ENCODE peak calls at places on chromosome 16, in five cellular contexts. J is adrenal gland, Z is ovary, H is neural progenitor cell, T is H9. Q is an unnamed sample.

GRCh38 chr16:47258874-47259461 is 115.2 kb upstream of the NETO2 start:
- DNase-seq in J (no peak), T (peak; percentile 31), H (peak; percentile 37), Z (no peak), Q (peak; percentile 42)

GRCh38 chr16:69100046-69100765 is 5.2 kb upstream of the HAS3 start:
- DNase-seq in J (no peak), H (no peak), Z (no peak), T (no peak), Q (no peak)

GRCh38 chr16:88195021-88195581 is 187.7 kb upstream of the ZNF469 start:
- DNase-seq in T (no peak), J (no peak), Z (peak; percentile 41), H (no peak), Q (no peak)

GRCh38 chr16:85569615-85570212 is 43.4 kb upstream of the GSE1 start:
- DNase-seq in H (no peak), Z (no peak), J (no peak), T (peak; percentile 80), Q (no peak)

GRCh38 chr16:85947511-85948509 is 48.8 kb downstream of the IRF8 start:
- DNase-seq in T (no peak), H (no peak), J (no peak), Z (no peak), Q (no peak)

GRCh38 chr16:14334366-14335105 is 263.4 kb downstream of the MRTFB start:
- DNase-seq in T (no peak), Z (no peak), J (no peak), H (no peak), Q (no peak)

GRCh38 chr16:583470-583814 is 6.4 kb upstream of the RAB40C start:
- DNase-seq in J (no peak), Z (no peak), T (peak; percentile 71), H (no peak), Q (no peak)

GRCh38 chr16:82037251-82037650 is 2.2 kb downstream of the HSD17B2 start:
- DNase-seq in T (no peak), Z (no peak), H (no peak), J (no peak), Q (no peak)

GRCh38 chr16:57482845-57483545 is 3.3 kb downstream of the DOK4 start:
- DNase-seq in J (peak; percentile 72), H (no peak), Z (no peak), T (no peak), Q (no peak)

GRCh38 chr16:79653337-79654000 is 52.9 kb upstream of the MAF start:
- DNase-seq in Z (peak; percentile 30), J (peak; percentile 49), H (no peak), T (no peak), Q (no peak)

GRCh38 chr16:81632392-81633146 is 146.5 kb upstream of the PLCG2 start:
- DNase-seq in J (peak; percentile 92), T (no peak), H (no peak), Z (no peak), Q (peak; percentile 62)

GRCh38 chr16:23114131-23114904 is 34.9 kb downstream of the USP31 start:
- DNase-seq in Z (no peak), T (no peak), H (no peak), J (no peak), Q (no peak)

GRCh38 chr16:21159281-21159951 is 942 bp downstream of the LDAF1 start:
- DNase-seq in H (peak; percentile 71), J (peak; percentile 34), T (peak; percentile 71), Z (peak; percentile 57), Q (peak; percentile 39)

GRCh38 chr16:23015580-23015979 is 133.7 kb downstream of the USP31 start:
- DNase-seq in H (no peak), Z (no peak), T (no peak), J (no peak), Q (no peak)

GRCh38 chr16:12009922-12010321 is 33.4 kb downstream of the SNX29 start:
- DNase-seq in Z (no peak), T (no peak), J (no peak), H (no peak), Q (no peak)

GRCh38 chr16:56977823-56978430 is 11.4 kb upstream of the NLRC5 start:
- DNase-seq in H (no peak), T (no peak), J (no peak), Z (no peak), Q (no peak)

GRCh38 chr16:82633964-82634600 is 7.3 kb downstream of the CDH13 start:
- DNase-seq in H (no peak), T (no peak), Z (no peak), J (no peak), Q (peak; percentile 84)

GRCh38 chr16:16075463-16076399 is 126.3 kb downstream of the ABCC1 start:
- DNase-seq in H (no peak), Z (peak; percentile 71), J (peak; percentile 35), T (no peak), Q (no peak)

GRCh38 chr16:80250376-80250775 is 290.4 kb upstream of the DYNLRB2 start:
- DNase-seq in Z (no peak), H (no peak), T (no peak), J (no peak), Q (no peak)

GRCh38 chr16:85286970-85287814 is 174.9 kb upstream of the CIBAR2 start:
- DNase-seq in T (no peak), Z (no peak), J (peak; percentile 83), H (no peak), Q (no peak)

GRCh38 chr16:13829712-13830304 is 90.1 kb upstream of the ERCC4 start:
- DNase-seq in J (no peak), H (no peak), T (no peak), Z (no peak), Q (no peak)

DNA sequence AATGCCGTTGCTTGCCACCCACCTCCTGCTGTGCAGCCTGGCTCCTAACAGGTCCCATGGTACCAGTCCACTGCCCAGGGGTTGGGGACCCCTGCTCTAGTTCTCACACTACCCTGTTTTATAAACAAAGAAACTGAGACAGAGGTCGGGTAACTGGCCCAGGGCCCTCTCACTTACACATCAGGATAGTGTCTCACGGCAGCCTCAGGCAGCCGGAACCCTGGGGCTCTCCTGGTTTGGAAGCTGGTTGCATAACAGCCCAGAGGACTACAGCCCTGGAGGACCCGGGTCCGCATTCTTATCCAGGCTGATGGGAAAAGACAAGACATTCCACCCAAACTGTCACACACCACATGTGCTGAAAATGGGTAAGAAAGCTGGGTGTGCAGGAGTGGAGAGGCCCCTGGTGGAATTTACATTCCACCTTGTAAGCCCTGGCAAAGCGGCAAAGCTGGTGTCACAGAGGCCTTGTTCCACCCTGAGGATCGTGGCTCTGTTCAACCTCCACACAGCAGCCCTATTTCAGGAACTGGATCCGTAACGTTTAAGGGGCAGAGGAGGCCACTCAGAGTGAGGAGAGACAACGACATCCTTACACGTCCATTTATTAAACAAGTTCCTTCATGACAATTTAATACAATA is 9.8 kb downstream of the CMTM3 start:
- DNase-seq in H (no peak), J (no peak), Z (no peak), T (no peak), Q (no peak)
- TF ChIP-seq CTCF in H (no peak), J (no peak), Z (no peak), T (no peak), Q (no peak)

DNA sequence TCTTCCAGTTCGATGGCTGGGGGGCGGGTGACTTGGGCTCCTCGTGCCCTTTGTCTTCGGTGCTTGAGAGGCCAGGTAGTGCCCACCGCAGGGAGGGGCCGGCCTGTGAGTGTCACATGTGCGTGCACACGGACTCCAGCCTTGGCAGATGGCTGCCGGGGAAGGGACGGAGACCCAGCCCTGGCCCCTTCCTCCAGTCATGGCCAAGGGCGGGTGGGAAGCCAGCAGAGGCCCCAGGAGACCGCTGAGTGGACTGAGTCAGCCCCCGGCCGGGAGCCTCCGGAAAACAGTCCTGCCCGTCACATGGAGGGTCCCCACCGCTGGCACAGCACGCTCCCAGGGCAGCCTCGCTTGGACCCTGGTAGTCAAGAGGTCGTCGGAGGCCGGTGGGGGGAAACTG is 4.2 kb downstream of the GLIS2 start:
- DNase-seq in H (no peak), T (no peak), Z (peak; percentile 55), J (peak; percentile 45), Q (no peak)
- H3K27ac ChIP-seq in H (no peak overlapping the region), T (no peak overlapping the region), Z (peak overlapping the region; percentile 97), J (peak overlapping the region; percentile 97), Q (peak overlapping the region; percentile 97)

DNA sequence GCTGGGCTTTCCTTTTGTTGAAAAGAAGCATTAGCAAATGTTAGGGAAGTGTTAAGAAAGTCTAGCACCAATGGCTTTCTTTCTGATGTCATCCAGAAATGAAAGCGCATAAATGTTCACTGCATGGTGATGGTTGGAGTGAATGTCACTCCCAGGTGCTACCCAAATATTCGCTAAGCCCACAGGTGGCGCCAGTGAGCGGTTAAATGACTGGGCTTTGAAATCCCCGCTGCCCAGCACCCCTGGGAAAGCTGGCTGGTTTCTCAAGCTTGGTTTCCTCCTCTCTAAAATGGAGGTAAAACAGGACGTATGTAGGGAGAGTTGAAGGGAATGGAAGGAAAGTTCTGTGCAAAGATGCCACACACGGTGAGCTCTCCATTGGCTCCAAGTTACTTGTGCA is 104.4 kb downstream of the IRX5 start:
- DNase-seq in J (peak; percentile 17), T (peak; percentile 66), H (peak; percentile 80), Z (no peak), Q (no peak)
- TF ChIP-seq CTCF in J (no peak), T (peak; percentile 85), H (peak; percentile 79), Z (no peak), Q (peak; percentile 10)

GRCh38 chr16:66947302-66948033 is 12.2 kb downstream of the CES2 start:
- DNase-seq in H (peak; percentile 72), Z (peak; percentile 83), T (peak; percentile 82), J (peak; percentile 78), Q (peak; percentile 90)
- H3K27ac ChIP-seq in H (no peak overlapping the region), Z (no peak overlapping the region), T (no peak overlapping the region), J (no peak overlapping the region), Q (peak overlapping the region; percentile 82)

GRCh38 chr16:1983053-1983543 is 895 bp upstream of the GFER start:
- DNase-seq in Z (no peak), H (no peak), J (no peak), T (no peak), Q (no peak)
- TF ChIP-seq CTCF in Z (no peak), H (no peak), J (no peak), T (no peak), Q (no peak)

GRCh38 chr16:1615761-1616160 is 3.6 kb downstream of the CRAMP1 start:
- DNase-seq in Z (no peak), T (no peak), J (no peak), H (no peak), Q (no peak)
- H3K27ac ChIP-seq in Z (no peak overlapping the region), T (no peak overlapping the region), J (no peak overlapping the region), H (no peak overlapping the region), Q (no peak overlapping the region)

GRCh38 chr16:54987081-54987480 is 56.4 kb downstream of the IRX5 start:
- DNase-seq in H (peak; percentile 58), Z (no peak), J (no peak), T (no peak), Q (no peak)

GRCh38 chr16:54986404-54986803 is 55.7 kb downstream of the IRX5 start:
- DNase-seq in J (no peak), Z (no peak), H (peak; percentile 68), T (no peak), Q (no peak)

GRCh38 chr16:54993496-54993895 is 62.8 kb downstream of the IRX5 start:
- DNase-seq in T (no peak), H (no peak), J (no peak), Z (no peak), Q (no peak)

GRCh38 chr16:54985668-54986067 is 55.0 kb downstream of the IRX5 start:
- DNase-seq in Z (no peak), T (no peak), J (no peak), H (no peak), Q (no peak)

GRCh38 chr16:54991525-54991924 is 60.9 kb downstream of the IRX5 start:
- DNase-seq in Z (no peak), H (no peak), J (no peak), T (no peak), Q (no peak)
- TF ChIP-seq CTCF in Z (no peak), H (no peak), J (no peak), T (no peak), Q (no peak)

GRCh38 chr16:89280546-89281188 is 63.2 kb downstream of the ZNF778 start:
- DNase-seq in T (no peak), Z (no peak), J (no peak), H (no peak), Q (no peak)
- H3K27ac ChIP-seq in T (no peak overlapping the region), Z (no peak overlapping the region), J (no peak overlapping the region), H (no peak overlapping the region), Q (no peak overlapping the region)

Q was measured in RWPE1.